ENCODE peak calls at places on chromosome 21, in ten cellular contexts. One of them, this sample, is unnamed.

GRCh38 chr21:29350246-29350779 is 51.6 kb downstream of the BACH1 start:
- DNase-seq in foreskin fibroblast: no peak
- DNase-seq in H9: no peak
- DNase-seq in Caco-2: no peak
- DNase-seq in retinal pigment epithelial cell: no peak
- DNase-seq in fibroblast of mammary gland: no peak
- DNase-seq in thyroid gland: no peak
- DNase-seq in gastrocnemius medialis: no peak
- DNase-seq in OCI-LY7: no peak
- DNase-seq in cardiac muscle cell: peak; percentile 59
- DNase-seq in this sample: no peak

GRCh38 chr21:26933448-26933847 is 33.4 kb downstream of the ADAMTS5 start:
- DNase-seq in fibroblast of mammary gland: no peak
- DNase-seq in foreskin fibroblast: no peak
- DNase-seq in OCI-LY7: no peak
- DNase-seq in H9: no peak
- DNase-seq in cardiac muscle cell: peak; percentile 12
- DNase-seq in retinal pigment epithelial cell: peak; percentile 58
- DNase-seq in thyroid gland: no peak
- DNase-seq in gastrocnemius medialis: no peak
- DNase-seq in Caco-2: no peak
- DNase-seq in this sample: no peak

GRCh38 chr21:32705139-32705538 is 22.7 kb downstream of the SYNJ1 start:
- DNase-seq in Caco-2: peak; percentile 2
- DNase-seq in thyroid gland: no peak
- DNase-seq in OCI-LY7: no peak
- DNase-seq in cardiac muscle cell: peak; percentile 28
- DNase-seq in foreskin fibroblast: peak; percentile 9
- DNase-seq in fibroblast of mammary gland: no peak
- DNase-seq in retinal pigment epithelial cell: no peak
- DNase-seq in H9: no peak
- DNase-seq in gastrocnemius medialis: no peak
- DNase-seq in this sample: no peak

GRCh38 chr21:41313765-41314164 is 2.8 kb upstream of the FAM3B start:
- DNase-seq in Caco-2: no peak
- DNase-seq in H9: no peak
- DNase-seq in retinal pigment epithelial cell: no peak
- DNase-seq in thyroid gland: no peak
- DNase-seq in foreskin fibroblast: no peak
- DNase-seq in cardiac muscle cell: no peak
- DNase-seq in fibroblast of mammary gland: no peak
- DNase-seq in gastrocnemius medialis: no peak
- DNase-seq in OCI-LY7: no peak
- DNase-seq in this sample: no peak

GRCh38 chr21:30072496-30072895 is 94.1 kb downstream of the CLDN17 start:
- DNase-seq in cardiac muscle cell: peak; percentile 50
- DNase-seq in Caco-2: peak; percentile 27
- DNase-seq in retinal pigment epithelial cell: no peak
- DNase-seq in gastrocnemius medialis: no peak
- DNase-seq in fibroblast of mammary gland: peak; percentile 52
- DNase-seq in OCI-LY7: no peak
- DNase-seq in H9: peak; percentile 78
- DNase-seq in thyroid gland: no peak
- DNase-seq in foreskin fibroblast: peak; percentile 54
- DNase-seq in this sample: no peak

GRCh38 chr21:38802050-38803026 is 3.4 kb upstream of the ETS2 start:
- DNase-seq in fibroblast of mammary gland: no peak
- DNase-seq in cardiac muscle cell: no peak
- DNase-seq in H9: no peak
- DNase-seq in thyroid gland: no peak
- DNase-seq in gastrocnemius medialis: no peak
- DNase-seq in Caco-2: peak; percentile 55
- DNase-seq in OCI-LY7: no peak
- DNase-seq in retinal pigment epithelial cell: peak; percentile 39
- DNase-seq in foreskin fibroblast: no peak
- DNase-seq in this sample: no peak

GRCh38 chr21:46618738-46619369 is 14.0 kb upstream of the S100B start:
- DNase-seq in foreskin fibroblast: peak; percentile 39
- DNase-seq in OCI-LY7: no peak
- DNase-seq in thyroid gland: no peak
- DNase-seq in Caco-2: no peak
- DNase-seq in H9: no peak
- DNase-seq in retinal pigment epithelial cell: no peak
- DNase-seq in fibroblast of mammary gland: no peak
- DNase-seq in gastrocnemius medialis: no peak
- DNase-seq in cardiac muscle cell: no peak
- DNase-seq in this sample: no peak

GRCh38 chr21:14985306-14985705 is 79.5 kb downstream of the NRIP1 start:
- DNase-seq in gastrocnemius medialis: no peak
- DNase-seq in cardiac muscle cell: no peak
- DNase-seq in thyroid gland: no peak
- DNase-seq in fibroblast of mammary gland: no peak
- DNase-seq in foreskin fibroblast: no peak
- DNase-seq in H9: no peak
- DNase-seq in OCI-LY7: no peak
- DNase-seq in Caco-2: no peak
- DNase-seq in retinal pigment epithelial cell: no peak
- DNase-seq in this sample: no peak

GRCh38 chr21:32334980-32335471 is 36.4 kb downstream of the MRAP start:
- DNase-seq in Caco-2: no peak
- DNase-seq in foreskin fibroblast: peak; percentile 75
- DNase-seq in H9: peak; percentile 27
- DNase-seq in fibroblast of mammary gland: no peak
- DNase-seq in thyroid gland: no peak
- DNase-seq in retinal pigment epithelial cell: no peak
- DNase-seq in cardiac muscle cell: no peak
- DNase-seq in gastrocnemius medialis: no peak
- DNase-seq in OCI-LY7: no peak
- DNase-seq in this sample: no peak

DNA sequence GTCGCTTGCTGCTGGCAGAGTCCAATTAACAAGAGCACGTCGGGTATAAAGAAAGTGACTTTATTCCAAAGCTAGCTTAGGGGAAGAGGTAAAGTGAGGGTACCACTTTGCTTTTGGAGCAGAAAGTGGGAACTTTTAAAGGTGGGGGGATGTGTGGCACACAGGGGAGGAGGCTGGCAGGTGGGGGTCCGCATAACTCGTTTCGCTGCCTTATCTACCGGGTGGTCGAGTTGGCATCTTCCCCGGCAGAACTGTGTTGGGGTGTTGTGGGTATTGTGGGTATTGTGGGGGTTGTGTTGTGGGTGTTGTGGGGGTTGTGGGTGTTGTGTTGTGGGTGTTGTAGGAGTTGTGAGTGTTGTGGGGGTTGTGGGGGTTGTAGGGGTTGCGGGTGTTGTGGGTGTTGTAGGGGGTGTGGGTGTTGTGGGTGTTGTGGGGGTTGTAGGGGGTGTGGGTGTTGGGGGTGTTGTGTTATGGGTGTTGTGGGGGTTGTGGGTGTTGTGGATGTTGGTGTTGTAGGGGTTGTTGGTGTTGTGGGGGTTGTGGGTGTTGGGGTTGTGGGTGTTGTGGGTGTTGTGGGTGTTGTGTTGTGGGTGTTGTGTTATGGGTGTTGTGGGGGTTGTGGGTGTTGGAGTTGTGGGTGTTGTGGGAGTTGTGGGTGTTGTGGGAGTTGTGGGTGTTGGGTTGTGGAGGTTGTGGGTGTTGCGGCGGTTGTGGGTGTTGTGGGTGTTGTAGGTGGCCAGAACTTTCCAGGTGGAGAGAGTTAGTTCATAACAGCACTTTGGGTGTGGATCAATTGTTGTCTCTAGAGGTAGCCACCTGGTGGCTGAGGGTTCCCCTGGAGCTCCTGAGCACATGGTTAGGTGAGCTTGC is 52.7 kb downstream of the AGPAT3 start:
- DNase-seq in gastrocnemius medialis: no peak
- DNase-seq in cardiac muscle cell: no peak
- DNase-seq in OCI-LY7: no peak
- DNase-seq in foreskin fibroblast: no peak
- DNase-seq in retinal pigment epithelial cell: no peak
- DNase-seq in H9: no peak
- DNase-seq in Caco-2: no peak
- DNase-seq in fibroblast of mammary gland: no peak
- DNase-seq in thyroid gland: no peak
- DNase-seq in this sample: no peak
- TF ChIP-seq CTCF in gastrocnemius medialis: no peak
- TF ChIP-seq CTCF in cardiac muscle cell: no peak
- TF ChIP-seq CTCF in OCI-LY7: no peak
- TF ChIP-seq CTCF in foreskin fibroblast: no peak
- TF ChIP-seq CTCF in retinal pigment epithelial cell: no peak
- TF ChIP-seq CTCF in H9: no peak
- TF ChIP-seq CTCF in Caco-2: no peak
- TF ChIP-seq CTCF in fibroblast of mammary gland: no peak
- TF ChIP-seq CTCF in thyroid gland: no peak
- TF ChIP-seq CTCF in this sample: peak; percentile 46

GRCh38 chr21:23131177-23131576 is 2133.0 kb downstream of the NCAM2 start:
- DNase-seq in retinal pigment epithelial cell: no peak
- DNase-seq in cardiac muscle cell: no peak
- DNase-seq in foreskin fibroblast: no peak
- DNase-seq in H9: no peak
- DNase-seq in fibroblast of mammary gland: no peak
- DNase-seq in gastrocnemius medialis: no peak
- DNase-seq in OCI-LY7: no peak
- DNase-seq in thyroid gland: no peak
- DNase-seq in Caco-2: peak; percentile 4
- DNase-seq in this sample: no peak

GRCh38 chr21:23130308-23130707 is 2132.1 kb downstream of the NCAM2 start:
- DNase-seq in OCI-LY7: no peak
- DNase-seq in thyroid gland: no peak
- DNase-seq in gastrocnemius medialis: no peak
- DNase-seq in Caco-2: no peak
- DNase-seq in H9: no peak
- DNase-seq in retinal pigment epithelial cell: peak; percentile 3
- DNase-seq in foreskin fibroblast: no peak
- DNase-seq in fibroblast of mammary gland: no peak
- DNase-seq in cardiac muscle cell: no peak
- DNase-seq in this sample: no peak

DNA sequence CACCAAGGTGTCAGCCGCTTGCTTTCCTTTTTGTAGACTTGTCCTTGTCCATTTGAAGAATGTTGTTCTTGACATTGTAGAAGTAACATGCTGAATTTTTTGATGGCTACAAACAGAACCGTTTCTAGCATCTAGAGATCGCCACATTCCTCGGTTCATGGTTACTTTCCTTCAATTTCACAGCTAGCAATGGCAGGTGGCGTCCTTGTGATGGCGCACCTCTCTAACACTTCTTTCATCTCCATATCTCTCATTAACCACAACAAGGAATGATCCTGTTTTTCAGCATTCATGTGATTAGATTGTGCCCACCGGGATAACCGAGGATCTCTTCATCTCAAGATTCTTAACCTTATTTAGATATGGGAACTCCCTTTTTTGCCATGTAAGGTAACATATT is 2129.8 kb downstream of the NCAM2 start:
- DNase-seq in OCI-LY7: no peak
- DNase-seq in foreskin fibroblast: no peak
- DNase-seq in fibroblast of mammary gland: no peak
- DNase-seq in gastrocnemius medialis: no peak
- DNase-seq in H9: peak; percentile 29
- DNase-seq in retinal pigment epithelial cell: no peak
- DNase-seq in cardiac muscle cell: no peak
- DNase-seq in thyroid gland: no peak
- DNase-seq in Caco-2: no peak
- DNase-seq in this sample: no peak
- TF ChIP-seq CTCF in OCI-LY7: no peak
- TF ChIP-seq CTCF in foreskin fibroblast: no peak
- TF ChIP-seq CTCF in fibroblast of mammary gland: no peak
- TF ChIP-seq CTCF in gastrocnemius medialis: no peak
- TF ChIP-seq CTCF in H9: peak; percentile 76
- TF ChIP-seq CTCF in retinal pigment epithelial cell: no peak
- TF ChIP-seq CTCF in cardiac muscle cell: no peak
- TF ChIP-seq CTCF in thyroid gland: no peak
- TF ChIP-seq CTCF in Caco-2: no peak
- TF ChIP-seq CTCF in this sample: no peak

DNA sequence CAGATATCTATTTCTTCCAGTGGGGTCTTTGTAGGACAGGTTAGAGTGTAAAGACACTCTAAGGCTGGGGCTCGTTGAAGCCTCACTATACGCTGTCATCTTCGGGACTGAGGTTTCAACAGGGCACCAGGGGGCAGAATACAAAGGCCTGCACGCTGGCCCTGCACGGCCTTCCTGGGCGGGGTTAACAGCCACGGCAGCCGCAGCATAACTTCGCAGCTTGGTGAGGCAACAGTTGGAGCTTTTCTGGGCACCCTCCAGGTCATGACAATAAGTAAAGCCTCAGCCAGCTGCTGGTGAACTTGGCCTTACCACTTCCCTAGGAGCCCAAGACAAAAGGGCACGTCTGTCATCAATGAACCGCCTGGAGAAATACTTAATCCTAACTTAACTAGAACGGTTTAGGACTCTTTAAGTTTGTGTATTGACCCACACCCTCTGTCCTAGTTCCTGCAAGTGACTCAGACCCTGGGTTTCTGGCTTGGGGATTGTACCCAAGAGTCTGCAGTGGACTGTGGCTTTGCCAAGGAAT is 2.3 kb upstream of the RUNX1 start:
- DNase-seq in fibroblast of mammary gland: peak; percentile 69
- DNase-seq in cardiac muscle cell: peak; percentile 95
- DNase-seq in Caco-2: peak; percentile 58
- DNase-seq in OCI-LY7: peak; percentile 92
- DNase-seq in H9: peak; percentile 85
- DNase-seq in retinal pigment epithelial cell: peak; percentile 78
- DNase-seq in foreskin fibroblast: peak; percentile 50
- DNase-seq in thyroid gland: peak; percentile 68
- DNase-seq in gastrocnemius medialis: peak; percentile 88
- DNase-seq in this sample: peak; percentile 59
- TF ChIP-seq CTCF in fibroblast of mammary gland: peak; percentile 35
- TF ChIP-seq CTCF in cardiac muscle cell: peak; percentile 77
- TF ChIP-seq CTCF in Caco-2: peak; percentile 42
- TF ChIP-seq CTCF in OCI-LY7: peak; percentile 87
- TF ChIP-seq CTCF in H9: peak; percentile 81
- TF ChIP-seq CTCF in retinal pigment epithelial cell: peak; percentile 77
- TF ChIP-seq CTCF in foreskin fibroblast: peak; percentile 21
- TF ChIP-seq CTCF in thyroid gland: peak; percentile 30
- TF ChIP-seq CTCF in gastrocnemius medialis: peak; percentile 76
- TF ChIP-seq CTCF in this sample: peak; percentile 58

DNA sequence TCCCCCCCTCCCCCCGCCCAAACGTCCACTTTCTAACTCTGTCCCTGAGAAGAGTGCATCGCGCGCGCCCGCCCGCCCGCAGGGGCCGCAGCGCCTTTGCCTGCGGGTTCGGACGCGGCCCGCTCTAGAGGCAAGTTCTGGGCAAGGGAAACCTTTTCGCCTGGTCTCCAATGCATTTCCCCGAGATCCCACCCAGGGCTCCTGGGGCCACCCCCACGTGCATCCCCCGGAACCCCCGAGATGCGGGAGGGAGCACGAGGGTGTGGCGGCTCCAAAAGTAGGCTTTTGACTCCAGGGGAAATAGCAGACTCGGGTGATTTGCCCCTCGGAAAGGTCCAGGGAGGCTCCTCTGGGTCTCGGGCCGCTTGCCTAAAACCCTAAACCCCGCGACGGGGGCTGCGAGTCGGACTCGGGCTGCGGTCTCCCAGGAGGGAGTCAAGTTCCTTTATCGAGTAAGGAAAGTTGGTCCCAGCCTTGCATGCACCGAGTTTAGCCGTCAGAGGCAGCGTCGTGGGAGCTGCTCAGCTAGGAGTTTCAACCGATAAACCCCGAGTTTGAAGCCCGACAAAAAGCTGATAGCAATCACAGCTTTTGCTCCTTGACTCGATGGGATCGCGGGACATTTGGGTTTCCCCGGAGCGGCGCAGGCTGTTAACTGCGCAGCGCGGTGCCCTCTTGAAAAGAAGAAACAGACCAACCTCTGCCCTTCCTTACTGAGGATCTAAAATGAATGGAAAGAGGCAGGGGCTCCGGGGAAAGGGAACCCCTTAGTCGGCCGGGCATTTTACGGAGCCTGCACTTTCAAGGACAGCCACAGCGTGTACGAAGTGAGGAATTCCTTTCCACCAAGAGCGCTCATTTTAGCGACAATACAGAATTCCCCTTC is 158.1 kb downstream of the RUNX1 start:
- DNase-seq in H9: peak; percentile 46
- DNase-seq in thyroid gland: no peak
- DNase-seq in fibroblast of mammary gland: no peak
- DNase-seq in foreskin fibroblast: peak; percentile 76
- DNase-seq in retinal pigment epithelial cell: no peak
- DNase-seq in OCI-LY7: no peak
- DNase-seq in Caco-2: no peak
- DNase-seq in gastrocnemius medialis: peak; percentile 6
- DNase-seq in cardiac muscle cell: peak; percentile 56
- DNase-seq in this sample: no peak
- TF ChIP-seq CTCF in H9: no peak
- TF ChIP-seq CTCF in thyroid gland: no peak
- TF ChIP-seq CTCF in fibroblast of mammary gland: no peak
- TF ChIP-seq CTCF in foreskin fibroblast: no peak
- TF ChIP-seq CTCF in retinal pigment epithelial cell: peak; percentile 0
- TF ChIP-seq CTCF in OCI-LY7: no peak
- TF ChIP-seq CTCF in Caco-2: no peak
- TF ChIP-seq CTCF in gastrocnemius medialis: no peak
- TF ChIP-seq CTCF in cardiac muscle cell: peak; percentile 20
- TF ChIP-seq CTCF in this sample: no peak